ENCODE peak calls at places on chromosomes 5 and 9, in four cellular contexts. One of them, this sample, is unnamed. For H3K4me1, the result is how much of the 10 kb centered on the place peaks cover.

GRCh38 chr5:160369990-160370712 is at the start of gene C1QTNF2:
- DNase-seq in stomach: peak
- DNase-seq in fibroblast of lung: peak
- DNase-seq in upper lobe of right lung: peak
- DNase-seq in this sample: peak

GRCh38 chr5:88140396-88140862 is 128.2 kb downstream of the TMEM161B start:
- DNase-seq in stomach: peak
- DNase-seq in fibroblast of lung: peak
- DNase-seq in upper lobe of right lung: peak
- DNase-seq in this sample: no peak

GRCh38 chr5:179051784-179052183 is 8.4 kb upstream of the ZNF354C start:
- DNase-seq in stomach: no peak
- DNase-seq in fibroblast of lung: no peak
- DNase-seq in upper lobe of right lung: no peak
- DNase-seq in this sample: no peak

GRCh38 chr9:19161257-19162025 is 34.1 kb upstream of the PLIN2 start:
- DNase-seq in stomach: peak
- DNase-seq in fibroblast of lung: peak
- DNase-seq in upper lobe of right lung: no peak
- DNase-seq in this sample: no peak

GRCh38 chr9:123187131-123187530 is 81.3 kb downstream of the STRBP start:
- DNase-seq in stomach: no peak
- DNase-seq in fibroblast of lung: no peak
- DNase-seq in upper lobe of right lung: no peak
- DNase-seq in this sample: no peak

GRCh38 chr5:100517301-100517974 is 17.7 kb upstream of the FAM174A start:
- DNase-seq in stomach: no peak
- DNase-seq in fibroblast of lung: no peak
- DNase-seq in upper lobe of right lung: peak
- DNase-seq in this sample: peak

GRCh38 chr5:10333154-10334006 is 20.1 kb upstream of the MARCHF6 start:
- DNase-seq in stomach: peak
- DNase-seq in fibroblast of lung: peak
- DNase-seq in upper lobe of right lung: peak
- DNase-seq in this sample: peak

GRCh38 chr5:149680810-149681221 is 49.3 kb upstream of the PPARGC1B start:
- DNase-seq in stomach: no peak
- DNase-seq in fibroblast of lung: no peak
- DNase-seq in upper lobe of right lung: peak
- DNase-seq in this sample: no peak

GRCh38 chr9:89639367-89639795 is 34.6 kb downstream of the GADD45G start:
- DNase-seq in stomach: peak
- DNase-seq in fibroblast of lung: no peak
- DNase-seq in upper lobe of right lung: no peak
- DNase-seq in this sample: no peak

GRCh38 chr5:68279960-68280359 is 64.4 kb downstream of the PIK3R1 start:
- DNase-seq in stomach: no peak
- DNase-seq in fibroblast of lung: no peak
- DNase-seq in upper lobe of right lung: no peak
- DNase-seq in this sample: no peak

GRCh38 chr9:125821078-125821477 is 73.9 kb downstream of the PBX3 start:
- DNase-seq in stomach: no peak
- DNase-seq in fibroblast of lung: no peak
- DNase-seq in upper lobe of right lung: no peak
- DNase-seq in this sample: no peak

GRCh38 chr9:134301387-134302129 is 24.7 kb upstream of the RXRA start:
- DNase-seq in stomach: no peak
- DNase-seq in fibroblast of lung: peak
- DNase-seq in upper lobe of right lung: peak
- DNase-seq in this sample: peak

GRCh38 chr5:52708463-52708862 is 79.3 kb upstream of the ITGA1 start:
- DNase-seq in stomach: no peak
- DNase-seq in fibroblast of lung: peak
- DNase-seq in upper lobe of right lung: no peak
- DNase-seq in this sample: no peak

GRCh38 chr9:17293685-17294084 is 158.8 kb downstream of the CNTLN start:
- DNase-seq in stomach: no peak
- DNase-seq in fibroblast of lung: no peak
- DNase-seq in upper lobe of right lung: peak
- DNase-seq in this sample: no peak

GRCh38 chr9:97487107-97487506 is 14.4 kb upstream of the TMOD1 start:
- DNase-seq in stomach: no peak
- DNase-seq in fibroblast of lung: peak
- DNase-seq in upper lobe of right lung: no peak
- DNase-seq in this sample: no peak

GRCh38 chr9:76373173-76373771 is 21.0 kb downstream of the RFK start:
- DNase-seq in stomach: peak
- DNase-seq in fibroblast of lung: peak
- DNase-seq in upper lobe of right lung: no peak
- DNase-seq in this sample: peak

GRCh38 chr5:1781107-1781506 is 18.5 kb downstream of the MRPL36 start:
- DNase-seq in stomach: no peak
- DNase-seq in fibroblast of lung: no peak
- DNase-seq in upper lobe of right lung: no peak
- DNase-seq in this sample: no peak

GRCh38 chr9:18739127-18739526 is 265.2 kb downstream of the ADAMTSL1 start:
- DNase-seq in stomach: no peak
- DNase-seq in fibroblast of lung: no peak
- DNase-seq in upper lobe of right lung: no peak
- DNase-seq in this sample: no peak

GRCh38 chr9:137355445-137356365 is 53.6 kb upstream of the NRARP start:
- DNase-seq in stomach: peak
- DNase-seq in fibroblast of lung: peak
- DNase-seq in upper lobe of right lung: peak
- DNase-seq in this sample: no peak

GRCh38 chr5:134708301-134708700 is 30.0 kb upstream of the CAMLG start:
- DNase-seq in stomach: no peak
- DNase-seq in fibroblast of lung: no peak
- DNase-seq in upper lobe of right lung: no peak
- DNase-seq in this sample: no peak

GRCh38 chr5:59766394-59766793 is 127.1 kb downstream of the PDE4D start:
- DNase-seq in stomach: peak
- DNase-seq in fibroblast of lung: no peak
- DNase-seq in upper lobe of right lung: no peak
- DNase-seq in this sample: peak

GRCh38 chr5:103804714-103805113 is 242.1 kb upstream of the NUDT12 start:
- DNase-seq in stomach: no peak
- DNase-seq in fibroblast of lung: peak
- DNase-seq in upper lobe of right lung: no peak
- DNase-seq in this sample: no peak

GRCh38 chr9:106878943-106879916 is 16.3 kb downstream of the ZNF462 start:
- DNase-seq in stomach: no peak
- DNase-seq in fibroblast of lung: peak
- DNase-seq in upper lobe of right lung: no peak
- DNase-seq in this sample: peak

GRCh38 chr5:113054899-113055298 is 78.3 kb downstream of the DCP2 start:
- DNase-seq in stomach: no peak
- DNase-seq in fibroblast of lung: no peak
- DNase-seq in upper lobe of right lung: no peak
- DNase-seq in this sample: no peak

GRCh38 chr5:60883229-60883628 is 39.2 kb upstream of the ELOVL7 start:
- DNase-seq in stomach: no peak
- DNase-seq in fibroblast of lung: no peak
- DNase-seq in upper lobe of right lung: no peak
- DNase-seq in this sample: no peak

GRCh38 chr5:62310426-62311105 is 4.6 kb downstream of the KIF2A start:
- DNase-seq in stomach: no peak
- DNase-seq in fibroblast of lung: no peak
- DNase-seq in upper lobe of right lung: no peak
- DNase-seq in this sample: no peak

DNA sequence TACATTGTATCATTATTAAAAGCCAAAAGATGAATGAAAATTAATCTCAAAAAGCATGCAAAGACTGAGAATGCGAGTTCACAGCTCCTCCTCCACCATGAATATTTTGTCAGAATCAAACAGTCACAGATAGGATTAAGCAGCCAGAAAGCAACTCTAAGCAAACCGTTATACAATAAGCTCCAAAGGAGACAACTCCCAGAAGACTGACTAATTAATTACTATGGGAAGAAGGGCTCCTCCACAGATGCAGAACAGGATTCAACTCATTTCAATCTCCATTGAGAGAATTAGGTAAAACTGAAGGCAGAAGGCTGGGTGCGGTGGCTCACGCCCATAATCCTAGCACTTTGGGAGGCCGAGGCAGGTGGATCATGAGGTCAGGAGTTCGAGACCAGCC is 68.2 kb downstream of the SERINC5 start:
- DNase-seq in stomach: no peak
- DNase-seq in fibroblast of lung: no peak
- DNase-seq in upper lobe of right lung: no peak
- DNase-seq in this sample: no peak
- H3K4me1 ChIP-seq in stomach: under half
- H3K4me1 ChIP-seq in fibroblast of lung: under half
- H3K4me1 ChIP-seq in upper lobe of right lung: under half
- H3K4me1 ChIP-seq in this sample: half or more

DNA sequence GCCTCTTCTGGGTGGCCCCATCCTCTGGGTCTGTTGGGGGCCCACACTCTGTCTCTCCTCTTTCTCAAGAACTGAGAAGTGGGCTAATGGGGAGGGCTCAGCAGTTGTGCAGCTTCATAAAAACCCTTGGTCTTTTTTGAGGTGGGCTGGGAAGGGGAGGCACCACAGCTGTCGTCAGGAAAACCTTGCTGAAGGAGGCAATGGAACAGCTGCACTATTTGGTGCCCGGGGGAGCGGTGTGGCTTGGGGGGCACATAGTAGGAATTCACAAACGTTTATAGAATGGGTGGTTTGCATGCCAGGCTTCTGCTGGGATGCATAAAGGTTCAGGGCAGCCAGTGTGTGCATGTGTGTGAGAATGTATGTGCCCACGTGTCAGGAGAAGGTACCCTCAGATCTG is 3.2 kb upstream of the IER5L start:
- DNase-seq in stomach: no peak
- DNase-seq in fibroblast of lung: no peak
- DNase-seq in upper lobe of right lung: no peak
- DNase-seq in this sample: no peak
- H3K4me1 ChIP-seq in stomach: under half
- H3K4me1 ChIP-seq in fibroblast of lung: under half
- H3K4me1 ChIP-seq in upper lobe of right lung: under half
- H3K4me1 ChIP-seq in this sample: under half

GRCh38 chr5:4643960-4644359 is 496.2 kb upstream of the ADAMTS16 start:
- DNase-seq in stomach: no peak
- DNase-seq in fibroblast of lung: no peak
- DNase-seq in upper lobe of right lung: no peak
- DNase-seq in this sample: no peak

GRCh38 chr5:4640793-4641192 is 499.3 kb upstream of the ADAMTS16 start:
- DNase-seq in stomach: no peak
- DNase-seq in fibroblast of lung: peak
- DNase-seq in upper lobe of right lung: no peak
- DNase-seq in this sample: no peak

GRCh38 chr5:4642525-4642924 is 497.6 kb upstream of the ADAMTS16 start:
- DNase-seq in stomach: no peak
- DNase-seq in fibroblast of lung: no peak
- DNase-seq in upper lobe of right lung: no peak
- DNase-seq in this sample: no peak

GRCh38 chr5:4639959-4640358 is 500.2 kb upstream of the ADAMTS16 start:
- DNase-seq in stomach: no peak
- DNase-seq in fibroblast of lung: peak
- DNase-seq in upper lobe of right lung: no peak
- DNase-seq in this sample: no peak

DNA sequence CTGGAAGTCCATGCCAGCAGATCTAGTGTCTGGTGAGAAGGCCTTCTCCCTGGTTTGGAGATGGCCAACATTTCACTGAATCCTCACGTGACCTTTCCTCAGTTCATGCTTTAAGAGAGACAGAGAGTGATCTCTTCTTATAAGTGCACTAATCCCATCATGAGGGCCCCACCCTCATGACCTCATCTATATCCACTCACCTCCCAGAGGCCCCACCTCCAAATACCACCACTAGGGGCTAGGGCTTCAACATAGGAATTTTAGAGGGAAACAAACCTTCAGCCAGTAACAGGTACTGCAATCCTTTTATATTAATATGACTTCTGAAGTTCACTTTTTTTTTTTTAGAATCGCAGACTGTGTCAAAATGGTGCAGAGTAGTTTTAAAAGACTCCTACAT is 496.9 kb upstream of the ADAMTS16 start:
- DNase-seq in stomach: no peak
- DNase-seq in fibroblast of lung: no peak
- DNase-seq in upper lobe of right lung: no peak
- DNase-seq in this sample: no peak
- H3K4me1 ChIP-seq in stomach: under half
- H3K4me1 ChIP-seq in fibroblast of lung: under half
- H3K4me1 ChIP-seq in upper lobe of right lung: under half
- H3K4me1 ChIP-seq in this sample: under half

GRCh38 chr5:14237313-14238086 is 94.4 kb downstream of the TRIO start:
- DNase-seq in stomach: no peak
- DNase-seq in fibroblast of lung: peak
- DNase-seq in upper lobe of right lung: no peak
- DNase-seq in this sample: no peak

GRCh38 chr5:14238272-14238671 is 95.1 kb downstream of the TRIO start:
- DNase-seq in stomach: no peak
- DNase-seq in fibroblast of lung: no peak
- DNase-seq in upper lobe of right lung: no peak
- DNase-seq in this sample: no peak

GRCh38 chr5:14240366-14240765 is 97.2 kb downstream of the TRIO start:
- DNase-seq in stomach: no peak
- DNase-seq in fibroblast of lung: peak
- DNase-seq in upper lobe of right lung: no peak
- DNase-seq in this sample: no peak

GRCh38 chr5:14239951-14240350 is 96.8 kb downstream of the TRIO start:
- DNase-seq in stomach: no peak
- DNase-seq in fibroblast of lung: no peak
- DNase-seq in upper lobe of right lung: no peak
- DNase-seq in this sample: no peak

GRCh38 chr5:14239404-14239803 is 96.3 kb downstream of the TRIO start:
- DNase-seq in stomach: no peak
- DNase-seq in fibroblast of lung: no peak
- DNase-seq in upper lobe of right lung: no peak
- DNase-seq in this sample: no peak
- H3K4me1 ChIP-seq in stomach: under half
- H3K4me1 ChIP-seq in fibroblast of lung: under half
- H3K4me1 ChIP-seq in upper lobe of right lung: under half
- H3K4me1 ChIP-seq in this sample: under half

DNA sequence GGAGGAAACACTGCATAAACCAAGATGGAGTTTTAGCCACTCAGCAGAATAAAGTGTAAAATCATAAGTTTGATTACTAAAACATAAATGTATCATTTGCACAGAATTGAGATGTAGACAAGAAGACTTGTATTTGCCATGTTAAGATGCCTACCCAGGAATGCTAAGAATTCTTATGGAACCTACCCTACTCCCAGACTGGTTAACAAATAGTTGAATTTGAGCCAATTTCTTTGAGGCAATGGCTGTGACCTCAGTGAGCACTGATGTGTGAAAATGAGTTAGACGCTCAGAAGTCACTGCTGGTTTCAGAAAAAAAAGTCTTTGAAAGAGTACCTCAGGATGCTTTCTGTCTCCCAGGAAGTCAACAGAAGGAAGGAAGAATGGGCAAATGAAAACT is 95.6 kb downstream of the ESM1 start:
- DNase-seq in stomach: no peak
- DNase-seq in fibroblast of lung: peak
- DNase-seq in upper lobe of right lung: no peak
- DNase-seq in this sample: no peak
- H3K4me1 ChIP-seq in stomach: under half
- H3K4me1 ChIP-seq in fibroblast of lung: under half
- H3K4me1 ChIP-seq in upper lobe of right lung: under half
- H3K4me1 ChIP-seq in this sample: under half

GRCh38 chr9:133194597-133194996 is 14.5 kb downstream of the OBP2B start:
- DNase-seq in stomach: no peak
- DNase-seq in fibroblast of lung: no peak
- DNase-seq in upper lobe of right lung: no peak
- DNase-seq in this sample: no peak
- H3K4me1 ChIP-seq in stomach: under half
- H3K4me1 ChIP-seq in fibroblast of lung: under half
- H3K4me1 ChIP-seq in upper lobe of right lung: under half
- H3K4me1 ChIP-seq in this sample: under half